ENCODE peak calls at places on chromosomes 3 and 15, in eight cellular contexts. Q, Y, G, I, N, Z, K and V are unnamed samples.

GRCh38 chr3:39978293-39978692 is 168.9 kb downstream of the MYRIP start:
- DNase-seq in Q (no peak), Y (no peak), G (no peak), I (no peak), N (no peak), Z (no peak), K (no peak), V (no peak)

GRCh38 chr3:185820973-185821758 is 3.7 kb downstream of the IGF2BP2 start:
- DNase-seq in Q (no peak), Y (no peak), G (no peak), I (peak), N (no peak), Z (no peak), K (no peak), V (no peak)

GRCh38 chr3:31634485-31634884 is 101.8 kb downstream of the STT3B start:
- DNase-seq in Q (no peak), Y (no peak), G (no peak), I (no peak), N (no peak), Z (no peak), K (no peak), V (no peak)

GRCh38 chr3:48361928-48362327 is 10.1 kb upstream of the FBXW12 start:
- DNase-seq in Q (no peak), Y (no peak), G (no peak), I (no peak), N (no peak), Z (no peak), K (no peak), V (no peak)

GRCh38 chr15:94135748-94136147 is 95.6 kb upstream of the MCTP2 start:
- DNase-seq in Q (no peak), Y (no peak), G (no peak), I (no peak), N (no peak), Z (peak), K (no peak), V (no peak)

GRCh38 chr3:61565569-61565968 is 4.2 kb downstream of the PTPRG start:
- DNase-seq in Q (no peak), Y (no peak), G (no peak), I (no peak), N (no peak), Z (no peak), K (no peak), V (no peak)

GRCh38 chr3:52245322-52246263 is at the start of gene PPM1M:
- DNase-seq in Q (peak), Y (peak), G (peak), I (no peak), N (no peak), Z (no peak), K (peak), V (no peak)

GRCh38 chr3:132256984-132257383 is 60.2 kb upstream of the ACP3 start:
- DNase-seq in Q (no peak), Y (peak), G (peak), I (no peak), N (peak), Z (peak), K (peak), V (peak)

GRCh38 chr3:193509103-193509965 is 45.4 kb downstream of the ATP13A4 start:
- DNase-seq in Q (no peak), Y (no peak), G (no peak), I (no peak), N (no peak), Z (no peak), K (peak), V (no peak)

GRCh38 chr3:170689218-170689874 is 103.5 kb upstream of the SLC7A14 start:
- DNase-seq in Q (peak), Y (no peak), G (no peak), I (peak), N (peak), Z (no peak), K (no peak), V (no peak)

GRCh38 chr15:80755884-80756283 is 23.3 kb upstream of the CEMIP start:
- DNase-seq in Q (no peak), Y (no peak), G (no peak), I (no peak), N (no peak), Z (no peak), K (no peak), V (no peak)

GRCh38 chr15:63986751-63987341 is 59.4 kb downstream of the DAPK2 start:
- DNase-seq in Q (no peak), Y (no peak), G (no peak), I (no peak), N (no peak), Z (peak), K (peak), V (no peak)

GRCh38 chr3:152222327-152222726 is 46.4 kb upstream of the MBNL1 start:
- DNase-seq in Q (no peak), Y (no peak), G (no peak), I (no peak), N (no peak), Z (no peak), K (no peak), V (no peak)

GRCh38 chr3:36681867-36682266 is 82.5 kb downstream of the DCLK3 start:
- DNase-seq in Q (no peak), Y (no peak), G (no peak), I (no peak), N (no peak), Z (peak), K (no peak), V (no peak)

GRCh38 chr3:191263365-191263764 is 64.3 kb downstream of the OSTN start:
- DNase-seq in Q (no peak), Y (no peak), G (no peak), I (no peak), N (no peak), Z (peak), K (no peak), V (no peak)

GRCh38 chr3:56131976-56132590 is 336.2 kb downstream of the ERC2 start:
- DNase-seq in Q (peak), Y (no peak), G (no peak), I (peak), N (no peak), Z (no peak), K (no peak), V (no peak)

GRCh38 chr3:152183473-152183872 is 85.3 kb upstream of the MBNL1 start:
- DNase-seq in Q (no peak), Y (peak), G (peak), I (no peak), N (no peak), Z (peak), K (peak), V (peak)

GRCh38 chr3:51530485-51530884 is 8.0 kb upstream of the RAD54L2 start:
- DNase-seq in Q (no peak), Y (no peak), G (no peak), I (no peak), N (no peak), Z (no peak), K (no peak), V (no peak)

GRCh38 chr3:43296565-43296964 is 10.2 kb downstream of the SNRK start:
- DNase-seq in Q (no peak), Y (no peak), G (no peak), I (no peak), N (no peak), Z (peak), K (no peak), V (no peak)

GRCh38 chr3:117887896-117888295 is 1146.8 kb downstream of the IGSF11 start:
- DNase-seq in Q (no peak), Y (no peak), G (no peak), I (no peak), N (no peak), Z (no peak), K (no peak), V (no peak)

GRCh38 chr15:61794276-61794675 is 266.0 kb downstream of the VPS13C start:
- DNase-seq in Q (no peak), Y (no peak), G (no peak), I (no peak), N (no peak), Z (no peak), K (no peak), V (no peak)

GRCh38 chr15:64149424-64150235 is 1.9 kb upstream of the SNX22 start:
- DNase-seq in Q (peak), Y (no peak), G (no peak), I (no peak), N (no peak), Z (peak), K (no peak), V (no peak)

GRCh38 chr15:22944651-22945050 is 35.5 kb downstream of the CYFIP1 start:
- DNase-seq in Q (peak), Y (no peak), G (no peak), I (no peak), N (peak), Z (no peak), K (no peak), V (no peak)

GRCh38 chr15:90209591-90209990 is 8.5 kb downstream of the SEMA4B start:
- DNase-seq in Q (no peak), Y (no peak), G (no peak), I (no peak), N (no peak), Z (no peak), K (no peak), V (no peak)

GRCh38 chr15:70762469-70763119 is 764 bp downstream of the UACA start:
- DNase-seq in Q (peak), Y (peak), G (peak), I (no peak), N (peak), Z (no peak), K (peak), V (peak)

GRCh38 chr15:73704869-73705645 is 20.9 kb downstream of the CD276 start:
- DNase-seq in Q (peak), Y (peak), G (peak), I (no peak), N (no peak), Z (peak), K (peak), V (peak)

GRCh38 chr15:51561271-51561670 is 61.3 kb downstream of the DMXL2 start:
- DNase-seq in Q (no peak), Y (peak), G (no peak), I (no peak), N (no peak), Z (no peak), K (no peak), V (no peak)

GRCh38 chr3:38353151-38353550 is 6.6 kb downstream of the XYLB start:
- DNase-seq in Q (no peak), Y (no peak), G (no peak), I (no peak), N (no peak), Z (no peak), K (no peak), V (no peak)

GRCh38 chr15:25783607-25784131 is 79.5 kb downstream of the ATP10A start:
- DNase-seq in Q (no peak), Y (peak), G (peak), I (no peak), N (no peak), Z (peak), K (no peak), V (peak)

GRCh38 chr3:118817748-118818165 is 216.9 kb downstream of the IGSF11 start:
- DNase-seq in Q (no peak), Y (peak), G (peak), I (no peak), N (no peak), Z (peak), K (peak), V (peak)

GRCh38 chr3:19256313-19256712 is 108.0 kb downstream of the KCNH8 start:
- DNase-seq in Q (no peak), Y (peak), G (no peak), I (no peak), N (no peak), Z (no peak), K (no peak), V (no peak)

GRCh38 chr3:24487325-24488242 is 7.1 kb downstream of the THRB start:
- DNase-seq in Q (no peak), Y (no peak), G (no peak), I (no peak), N (no peak), Z (no peak), K (no peak), V (no peak)

GRCh38 chr3:49609815-49610214 is 55.5 kb downstream of the BSN start:
- DNase-seq in Q (peak), Y (no peak), G (no peak), I (no peak), N (no peak), Z (no peak), K (no peak), V (no peak)

GRCh38 chr3:61451841-61452240 is 109.5 kb upstream of the PTPRG start:
- DNase-seq in Q (no peak), Y (no peak), G (no peak), I (no peak), N (no peak), Z (no peak), K (no peak), V (no peak)

GRCh38 chr3:141015486-141015885 is 35.7 kb upstream of the SPSB4 start:
- DNase-seq in Q (no peak), Y (no peak), G (no peak), I (no peak), N (no peak), Z (no peak), K (no peak), V (no peak)

DNA sequence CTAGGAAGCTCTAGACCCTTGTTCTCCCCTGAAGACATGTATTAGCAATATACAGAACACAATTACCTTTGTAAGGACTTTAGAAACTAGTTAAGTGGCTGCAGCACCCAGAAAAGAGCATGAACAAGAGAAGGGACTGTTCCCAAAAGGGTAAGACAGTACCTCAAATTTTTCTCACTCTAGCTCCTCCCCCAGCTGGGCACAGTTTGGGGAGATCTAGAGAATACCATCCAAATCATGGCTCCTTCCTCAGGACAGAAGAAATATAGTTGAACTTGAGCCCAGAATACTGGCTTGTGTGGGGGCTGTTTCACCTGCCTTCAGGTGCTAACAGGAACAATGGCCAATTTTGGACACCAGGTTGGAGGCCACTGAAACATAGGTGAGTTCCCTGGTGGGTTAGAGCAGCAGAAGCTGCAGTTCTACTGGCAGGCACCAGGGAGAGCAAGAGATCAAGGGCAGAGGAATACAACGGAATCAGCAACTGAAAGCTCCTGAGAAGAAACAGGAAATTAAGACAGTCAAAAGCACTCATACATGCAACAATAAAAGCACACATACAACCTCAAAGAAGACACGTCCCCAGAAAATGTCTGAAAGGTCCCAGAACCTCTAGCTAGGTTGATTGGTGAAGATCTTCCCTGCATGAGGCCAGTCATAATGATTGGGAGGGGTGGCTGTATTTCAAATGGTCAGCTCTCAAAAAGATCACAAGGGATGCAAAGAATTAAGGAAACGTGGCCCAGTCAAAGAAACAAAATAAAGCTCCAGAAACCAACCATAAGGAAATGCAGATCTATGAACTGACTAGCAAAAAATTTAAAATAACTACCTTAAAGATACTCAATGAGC is 104.9 kb upstream of the ASB14 start:
- DNase-seq in Q (no peak), Y (peak), G (peak), I (peak), N (peak), Z (peak), K (peak), V (peak)
- TF ChIP-seq CTCF in Q (peak), Y (peak), G (peak), I (peak), N (no peak), Z (peak), K (peak), V (peak)

GRCh38 chr3:188362405-188362831 is 208.5 kb downstream of the LPP start:
- DNase-seq in Q (no peak), Y (no peak), G (no peak), I (no peak), N (no peak), Z (no peak), K (no peak), V (no peak)
- TF ChIP-seq CTCF in Q (no peak), Y (peak), G (no peak), I (no peak), N (no peak), Z (no peak), K (no peak), V (no peak)

GRCh38 chr15:75029378-75030022 is 6.1 kb downstream of the PPCDC start:
- DNase-seq in Q (peak), Y (peak), G (peak), I (no peak), N (peak), Z (peak), K (peak), V (peak)
- TF ChIP-seq CTCF in Q (peak), Y (peak), G (peak), I (peak), N (peak), Z (peak), K (peak), V (peak)

GRCh38 chr15:69045810-69046209 is 31.3 kb downstream of the NOX5 start:
- DNase-seq in Q (no peak), Y (peak), G (peak), I (no peak), N (no peak), Z (no peak), K (no peak), V (peak)
- TF ChIP-seq CTCF in Q (no peak), Y (peak), G (no peak), I (no peak), N (no peak), Z (no peak), K (no peak), V (no peak)